ENCODE peak calls at places on chromosomes 16 and 17, in five cellular contexts. One of them, this sample, is unnamed.

GRCh38 chr17:78315355-78316114 is 44.3 kb downstream of the SOCS3 start:
- DNase-seq in A549: peak; percentile 99
- DNase-seq in HepG2: peak; percentile 45
- DNase-seq in K562: peak; percentile 96
- DNase-seq in GM12878: peak; percentile 33
- DNase-seq in this sample: peak; percentile 76

GRCh38 chr16:31452631-31453106 is 6.6 kb upstream of the ARMC5 start:
- DNase-seq in A549: no peak
- DNase-seq in HepG2: no peak
- DNase-seq in K562: peak; percentile 37
- DNase-seq in GM12878: no peak
- DNase-seq in this sample: peak; percentile 25

GRCh38 chr17:36535669-36536081 is 888 bp downstream of the PIGW start:
- DNase-seq in A549: no peak
- DNase-seq in HepG2: no peak
- DNase-seq in K562: no peak
- DNase-seq in GM12878: no peak
- DNase-seq in this sample: peak; percentile 9

GRCh38 chr17:45248132-45248936 is 13.6 kb downstream of the SPATA32 start:
- DNase-seq in A549: peak; percentile 81
- DNase-seq in HepG2: no peak
- DNase-seq in K562: peak; percentile 84
- DNase-seq in GM12878: no peak
- DNase-seq in this sample: no peak

GRCh38 chr17:57462007-57462579 is 205.8 kb downstream of the MSI2 start:
- DNase-seq in A549: no peak
- DNase-seq in HepG2: no peak
- DNase-seq in K562: no peak
- DNase-seq in GM12878: no peak
- DNase-seq in this sample: no peak

GRCh38 chr16:78340590-78340989 is 241.1 kb downstream of the WWOX start:
- DNase-seq in A549: no peak
- DNase-seq in HepG2: no peak
- DNase-seq in K562: no peak
- DNase-seq in GM12878: no peak
- DNase-seq in this sample: no peak

GRCh38 chr17:82627405-82627804 is 20.8 kb downstream of the WDR45B start:
- DNase-seq in A549: no peak
- DNase-seq in HepG2: no peak
- DNase-seq in K562: no peak
- DNase-seq in GM12878: no peak
- DNase-seq in this sample: no peak

GRCh38 chr16:67404740-67405226 is 11.5 kb upstream of the TPPP3 start:
- DNase-seq in A549: no peak
- DNase-seq in HepG2: no peak
- DNase-seq in K562: no peak
- DNase-seq in GM12878: no peak
- DNase-seq in this sample: no peak

GRCh38 chr17:7555320-7555948 is 3.1 kb upstream of the TNFSF13 start:
- DNase-seq in A549: no peak
- DNase-seq in HepG2: no peak
- DNase-seq in K562: no peak
- DNase-seq in GM12878: no peak
- DNase-seq in this sample: no peak

GRCh38 chr16:75252946-75253911 is 1.8 kb upstream of the BCAR1 start:
- DNase-seq in A549: no peak
- DNase-seq in HepG2: no peak
- DNase-seq in K562: no peak
- DNase-seq in GM12878: no peak
- DNase-seq in this sample: peak; percentile 63

GRCh38 chr16:87033021-87033471 is 284.1 kb downstream of the C16orf95 start:
- DNase-seq in A549: no peak
- DNase-seq in HepG2: no peak
- DNase-seq in K562: no peak
- DNase-seq in GM12878: no peak
- DNase-seq in this sample: no peak

GRCh38 chr17:75625813-75626486 is 7.3 kb upstream of the SMIM5 start:
- DNase-seq in A549: peak; percentile 82
- DNase-seq in HepG2: peak; percentile 56
- DNase-seq in K562: peak; percentile 82
- DNase-seq in GM12878: no peak
- DNase-seq in this sample: peak; percentile 15

GRCh38 chr16:85520853-85521736 is 92.0 kb upstream of the GSE1 start:
- DNase-seq in A549: no peak
- DNase-seq in HepG2: peak; percentile 71
- DNase-seq in K562: no peak
- DNase-seq in GM12878: no peak
- DNase-seq in this sample: no peak

GRCh38 chr17:42132941-42133340 is 10.3 kb downstream of the HSPB9 start:
- DNase-seq in A549: no peak
- DNase-seq in HepG2: no peak
- DNase-seq in K562: no peak
- DNase-seq in GM12878: no peak
- DNase-seq in this sample: peak; percentile 48

GRCh38 chr16:87702325-87702811 is 63.4 kb downstream of the KLHDC4 start:
- DNase-seq in A549: peak; percentile 71
- DNase-seq in HepG2: peak; percentile 19
- DNase-seq in K562: peak; percentile 64
- DNase-seq in GM12878: peak; percentile 33
- DNase-seq in this sample: peak; percentile 84

GRCh38 chr17:386145-386876 is 33.7 kb upstream of the RPH3AL start:
- DNase-seq in A549: peak; percentile 96
- DNase-seq in HepG2: peak; percentile 47
- DNase-seq in K562: peak; percentile 91
- DNase-seq in GM12878: no peak
- DNase-seq in this sample: peak; percentile 34

GRCh38 chr17:45253879-45254278 is 8.0 kb downstream of the SPATA32 start:
- DNase-seq in A549: no peak
- DNase-seq in HepG2: no peak
- DNase-seq in K562: peak; percentile 41
- DNase-seq in GM12878: no peak
- DNase-seq in this sample: no peak

GRCh38 chr17:66964083-66964771 is at the start of gene CACNG4:
- DNase-seq in A549: no peak
- DNase-seq in HepG2: no peak
- DNase-seq in K562: peak; percentile 49
- DNase-seq in GM12878: no peak
- DNase-seq in this sample: no peak

GRCh38 chr17:79171152-79171551 is 96.5 kb downstream of the ENGASE start:
- DNase-seq in A549: no peak
- DNase-seq in HepG2: no peak
- DNase-seq in K562: no peak
- DNase-seq in GM12878: no peak
- DNase-seq in this sample: no peak

GRCh38 chr16:71303938-71304337 is 14.7 kb upstream of the CMTR2 start:
- DNase-seq in A549: no peak
- DNase-seq in HepG2: no peak
- DNase-seq in K562: no peak
- DNase-seq in GM12878: no peak
- DNase-seq in this sample: no peak

GRCh38 chr17:60333628-60334031 is 58.3 kb downstream of the USP32 start:
- DNase-seq in A549: no peak
- DNase-seq in HepG2: no peak
- DNase-seq in K562: no peak
- DNase-seq in GM12878: no peak
- DNase-seq in this sample: peak; percentile 10

GRCh38 chr17:38562215-38562569 is 43.6 kb downstream of the SRCIN1 start:
- DNase-seq in A549: no peak
- DNase-seq in HepG2: no peak
- DNase-seq in K562: no peak
- DNase-seq in GM12878: no peak
- DNase-seq in this sample: no peak

GRCh38 chr16:52492789-52493357 is 54.1 kb downstream of the TOX3 start:
- DNase-seq in A549: no peak
- DNase-seq in HepG2: peak; percentile 99
- DNase-seq in K562: no peak
- DNase-seq in GM12878: peak; percentile 24
- DNase-seq in this sample: no peak

GRCh38 chr17:13209091-13209490 is 191.3 kb upstream of the ELAC2 start:
- DNase-seq in A549: no peak
- DNase-seq in HepG2: no peak
- DNase-seq in K562: no peak
- DNase-seq in GM12878: no peak
- DNase-seq in this sample: no peak

DNA sequence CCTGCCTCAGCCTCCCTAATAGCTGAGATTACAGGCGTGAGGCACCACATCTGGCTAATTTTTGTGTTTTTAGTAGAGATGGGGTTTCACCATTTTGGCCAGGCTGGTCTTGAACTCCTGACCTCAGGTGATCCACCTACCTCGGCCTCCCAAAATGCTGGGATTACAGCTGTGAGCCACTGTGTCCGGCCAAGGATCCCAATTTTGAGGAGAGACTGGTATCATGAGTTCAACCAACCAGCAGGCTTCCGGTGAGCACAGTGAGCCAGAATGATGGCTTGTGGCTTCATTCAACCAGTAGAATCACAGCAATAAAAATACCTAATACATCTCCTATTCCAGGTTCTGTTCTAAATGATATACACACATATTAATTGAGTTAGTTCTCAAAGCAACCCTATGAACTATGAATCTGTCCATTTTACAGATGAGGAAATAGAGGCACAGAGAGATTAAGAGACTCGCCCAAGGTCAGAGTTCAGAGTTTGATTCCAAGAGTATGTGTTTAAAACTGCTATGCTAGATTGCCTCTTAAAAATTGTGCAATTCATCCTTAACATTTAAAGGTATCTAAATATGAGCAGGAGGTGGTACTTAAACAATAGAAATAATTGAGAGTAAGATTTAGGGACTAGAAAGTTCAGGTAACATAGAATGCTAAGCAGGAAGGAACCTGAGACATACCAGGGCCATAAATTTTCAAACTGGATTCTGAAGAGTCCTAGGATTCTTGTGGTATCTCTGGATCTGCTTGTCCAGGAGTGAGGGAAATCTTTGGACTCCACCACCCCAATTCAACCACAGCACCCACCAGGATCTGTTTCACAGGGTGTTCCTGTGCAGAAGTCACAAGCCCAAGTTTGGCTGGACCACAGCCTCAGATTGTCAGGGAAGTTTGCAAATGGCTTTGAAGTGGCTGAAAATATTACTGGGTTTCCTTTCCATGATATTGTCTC is 25.1 kb downstream of the CCDC42 start:
- DNase-seq in A549: no peak
- DNase-seq in HepG2: no peak
- DNase-seq in K562: no peak
- DNase-seq in GM12878: no peak
- DNase-seq in this sample: no peak
- TF ChIP-seq MYC in A549: no peak
- TF ChIP-seq MYC in HepG2: no peak
- TF ChIP-seq MYC in K562: no peak
- TF ChIP-seq MYC in GM12878: no peak
- TF ChIP-seq MYC in this sample: no peak

DNA sequence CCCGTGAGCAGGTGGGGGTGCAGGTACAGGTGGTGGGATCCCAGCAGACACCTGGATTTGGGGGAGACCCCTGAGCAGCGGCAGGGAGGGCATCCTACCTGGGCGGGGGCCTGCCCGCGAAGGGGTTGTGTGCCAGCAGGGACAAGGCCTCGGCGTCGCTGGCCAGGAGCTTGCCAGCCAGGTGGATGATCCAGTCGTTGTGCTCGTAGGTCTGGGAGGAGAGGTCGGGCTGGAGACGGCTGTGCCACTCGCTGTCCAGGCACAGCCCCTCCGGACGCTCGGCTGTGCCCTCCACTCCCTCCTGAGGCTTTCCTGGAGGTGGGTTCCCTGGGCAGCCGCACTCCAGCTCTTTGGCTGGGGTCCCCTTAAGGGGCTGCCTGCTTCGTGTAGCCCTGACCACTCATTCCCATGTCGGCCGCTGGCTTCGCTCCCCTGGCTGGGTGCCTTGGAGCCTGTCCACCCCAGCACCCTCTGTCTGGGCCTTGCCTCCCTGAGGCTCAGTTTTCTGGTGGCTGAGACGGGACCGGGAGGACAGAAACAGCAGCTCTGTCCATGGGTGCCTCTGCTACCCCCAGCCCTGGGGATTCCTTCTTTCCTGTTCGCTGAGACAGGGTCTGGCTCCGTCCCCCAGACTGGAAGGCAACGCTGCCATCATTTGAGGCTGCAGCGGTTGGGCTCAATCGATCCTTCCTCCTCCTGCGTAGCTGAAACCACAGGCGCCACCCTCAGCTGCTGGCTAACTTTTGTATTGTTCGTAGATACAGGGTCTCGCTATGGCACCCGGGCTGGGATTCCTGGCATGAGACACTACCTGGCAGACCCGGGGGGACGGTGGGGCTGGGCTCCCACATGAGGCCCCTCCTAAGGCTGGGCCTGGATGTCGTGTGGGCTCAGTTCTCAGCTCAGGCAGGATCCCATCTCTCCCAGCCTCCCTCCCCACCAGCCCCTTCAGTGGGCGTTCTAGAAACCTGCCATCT is 68.6 kb upstream of the GNG13 start:
- DNase-seq in A549: no peak
- DNase-seq in HepG2: no peak
- DNase-seq in K562: no peak
- DNase-seq in GM12878: no peak
- DNase-seq in this sample: no peak
- H3K9me3 ChIP-seq in A549: no peaks in the 10 kb centered on the region
- H3K9me3 ChIP-seq in HepG2: no peaks in the 10 kb centered on the region
- H3K9me3 ChIP-seq in K562: no peaks in the 10 kb centered on the region
- H3K9me3 ChIP-seq in GM12878: no peaks in the 10 kb centered on the region
- H3K9me3 ChIP-seq in this sample: no peaks in the 10 kb centered on the region

DNA sequence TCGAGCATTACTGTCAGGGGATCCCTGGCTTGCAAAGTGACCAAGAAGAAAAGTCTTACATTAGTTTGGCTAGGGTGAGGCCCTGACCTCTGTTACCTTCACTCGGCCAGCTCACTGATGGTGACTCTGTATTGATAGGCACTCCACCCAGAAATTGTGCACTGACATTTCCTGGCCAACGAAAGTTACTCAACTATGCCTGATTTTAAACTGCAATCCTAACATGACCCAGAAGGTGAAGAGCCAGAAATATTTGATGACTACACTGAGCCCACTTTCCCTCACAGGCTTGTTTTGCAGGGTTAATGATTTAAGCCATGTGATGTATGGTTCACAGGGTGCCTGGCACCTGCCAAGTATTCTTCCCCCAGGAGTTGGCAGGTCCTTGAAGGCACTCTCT is 208.2 kb upstream of the MAF start:
- DNase-seq in A549: no peak
- DNase-seq in HepG2: no peak
- DNase-seq in K562: no peak
- DNase-seq in GM12878: no peak
- DNase-seq in this sample: no peak
- TF ChIP-seq MYC in A549: no peak
- TF ChIP-seq MYC in HepG2: no peak
- TF ChIP-seq MYC in K562: no peak
- TF ChIP-seq MYC in GM12878: no peak
- TF ChIP-seq MYC in this sample: no peak

DNA sequence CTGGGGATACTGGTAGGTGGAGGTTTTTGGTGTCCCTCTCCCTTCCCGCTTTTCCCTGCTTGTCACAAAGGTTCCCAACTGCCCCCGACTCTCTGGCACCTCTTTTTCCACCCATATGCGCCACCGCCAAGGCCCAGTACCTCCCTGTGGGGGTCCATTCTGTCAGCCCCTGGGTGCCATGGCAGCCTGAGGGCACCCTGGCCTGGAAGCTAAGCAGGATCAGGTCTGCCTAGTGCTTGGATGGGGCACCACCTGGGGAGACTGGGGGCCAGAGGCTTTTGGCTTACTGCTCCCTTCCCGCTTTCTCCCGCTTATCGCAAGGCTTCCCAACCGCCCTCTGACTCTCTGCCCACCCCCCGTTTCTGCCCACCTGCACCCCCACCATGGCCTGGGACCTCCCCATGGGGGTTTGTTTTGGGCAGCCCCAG is 2286.4 kb downstream of the TP53TG3F start:
- DNase-seq in A549: no peak
- DNase-seq in HepG2: no peak
- DNase-seq in K562: no peak
- DNase-seq in GM12878: no peak
- DNase-seq in this sample: no peak
- H3K9me3 ChIP-seq in A549: no peaks in the 10 kb centered on the region
- H3K9me3 ChIP-seq in HepG2: peaks cover 100% of the 10 kb centered on the region
- H3K9me3 ChIP-seq in K562: no peaks in the 10 kb centered on the region
- H3K9me3 ChIP-seq in GM12878: no peaks in the 10 kb centered on the region
- H3K9me3 ChIP-seq in this sample: peaks cover 2% of the 10 kb centered on the region